ENCODE peak calls at places on chromosome 6, in four cellular contexts. One of them, this sample, is unnamed.
A peak's percentile ranks its signal among the peaks of the same experiment; 100 is the strongest.

GRCh38 chr6:9914951-9915350 is 499.9 kb downstream of the TFAP2A start:
- DNase-seq in left colon: no peak
- DNase-seq in endothelial cell: no peak
- DNase-seq in GOT3: no peak
- DNase-seq in this sample: no peak

GRCh38 chr6:24848461-24848860 is 49.7 kb upstream of the ARMH2 start:
- DNase-seq in GOT3: no peak
- DNase-seq in left colon: no peak
- DNase-seq in endothelial cell: no peak
- DNase-seq in this sample: no peak

GRCh38 chr6:32952817-32953739 is at the start of gene HLA-DMA:
- DNase-seq in endothelial cell: peak; percentile 77
- DNase-seq in GOT3: peak; percentile 70
- DNase-seq in left colon: peak; percentile 86
- DNase-seq in this sample: peak; percentile 91

GRCh38 chr6:13491538-13491937 is 4.1 kb upstream of the GFOD1 start:
- DNase-seq in GOT3: no peak
- DNase-seq in left colon: no peak
- DNase-seq in endothelial cell: no peak
- DNase-seq in this sample: no peak

GRCh38 chr6:32685603-32686002 is 19.1 kb upstream of the HLA-DQB1 start:
- DNase-seq in left colon: no peak
- DNase-seq in endothelial cell: no peak
- DNase-seq in GOT3: no peak
- DNase-seq in this sample: no peak

GRCh38 chr6:4678506-4679300 is 97.5 kb upstream of the CDYL start:
- DNase-seq in left colon: no peak
- DNase-seq in endothelial cell: no peak
- DNase-seq in GOT3: no peak
- DNase-seq in this sample: no peak

GRCh38 chr6:41577865-41578713 is 31.9 kb downstream of the FOXP4 start:
- DNase-seq in GOT3: peak; percentile 13
- DNase-seq in endothelial cell: peak; percentile 44
- DNase-seq in left colon: peak; percentile 25
- DNase-seq in this sample: no peak

GRCh38 chr6:110529355-110529754 is 52.9 kb upstream of the SLC22A16 start:
- DNase-seq in left colon: no peak
- DNase-seq in endothelial cell: no peak
- DNase-seq in GOT3: no peak
- DNase-seq in this sample: no peak

GRCh38 chr6:21278078-21278790 is 315.3 kb upstream of the SOX4 start:
- DNase-seq in GOT3: no peak
- DNase-seq in left colon: no peak
- DNase-seq in endothelial cell: no peak
- DNase-seq in this sample: no peak

GRCh38 chr6:139395891-139396299 is 21.4 kb upstream of the CITED2 start:
- DNase-seq in endothelial cell: no peak
- DNase-seq in GOT3: no peak
- DNase-seq in left colon: no peak
- DNase-seq in this sample: no peak

GRCh38 chr6:137495652-137496391 is 1.6 kb upstream of the OLIG3 start:
- DNase-seq in GOT3: no peak
- DNase-seq in left colon: no peak
- DNase-seq in endothelial cell: peak; percentile 42
- DNase-seq in this sample: no peak

GRCh38 chr6:43916924-43917877 is 147.2 kb downstream of the VEGFA start:
- DNase-seq in left colon: peak; percentile 83
- DNase-seq in GOT3: no peak
- DNase-seq in endothelial cell: no peak
- DNase-seq in this sample: peak; percentile 82

GRCh38 chr6:63599243-63599642 is 27.0 kb downstream of the LOC128125822 start:
- DNase-seq in endothelial cell: no peak
- DNase-seq in left colon: no peak
- DNase-seq in GOT3: no peak
- DNase-seq in this sample: no peak

GRCh38 chr6:68777956-68778355 is 142.9 kb downstream of the ADGRB3 start:
- DNase-seq in left colon: no peak
- DNase-seq in endothelial cell: no peak
- DNase-seq in GOT3: no peak
- DNase-seq in this sample: no peak

GRCh38 chr6:125310994-125311649 is 9.4 kb upstream of the HDDC2 start:
- DNase-seq in left colon: no peak
- DNase-seq in endothelial cell: peak; percentile 36
- DNase-seq in GOT3: no peak
- DNase-seq in this sample: no peak

GRCh38 chr6:133160531-133160930 is 80.6 kb upstream of the EYA4 start:
- DNase-seq in GOT3: no peak
- DNase-seq in endothelial cell: no peak
- DNase-seq in left colon: no peak
- DNase-seq in this sample: no peak

GRCh38 chr6:90466191-90466940 is 120.5 kb downstream of the MAP3K7 start:
- DNase-seq in GOT3: no peak
- DNase-seq in left colon: no peak
- DNase-seq in endothelial cell: no peak
- DNase-seq in this sample: no peak

GRCh38 chr6:3283641-3284435 is 25.1 kb downstream of the PSMG4 start:
- DNase-seq in left colon: no peak
- DNase-seq in GOT3: no peak
- DNase-seq in endothelial cell: no peak
- DNase-seq in this sample: no peak

GRCh38 chr6:167671977-167672687 is 154.6 kb upstream of the AFDN start:
- DNase-seq in endothelial cell: no peak
- DNase-seq in GOT3: no peak
- DNase-seq in left colon: no peak
- DNase-seq in this sample: no peak

GRCh38 chr6:38567436-38567835 is 72.3 kb downstream of the BTBD9 start:
- DNase-seq in GOT3: no peak
- DNase-seq in left colon: peak; percentile 37
- DNase-seq in endothelial cell: no peak
- DNase-seq in this sample: peak; percentile 37

GRCh38 chr6:157263146-157263545 is 60.2 kb downstream of the TMEM242 start:
- DNase-seq in GOT3: no peak
- DNase-seq in endothelial cell: no peak
- DNase-seq in left colon: no peak
- DNase-seq in this sample: no peak

GRCh38 chr6:79574636-79575035 is 37.4 kb upstream of the LCA5 start:
- DNase-seq in GOT3: no peak
- DNase-seq in left colon: no peak
- DNase-seq in endothelial cell: no peak
- DNase-seq in this sample: no peak

GRCh38 chr6:128500017-128500416 is 20.4 kb downstream of the PTPRK start:
- DNase-seq in endothelial cell: no peak
- DNase-seq in GOT3: no peak
- DNase-seq in left colon: no peak
- DNase-seq in this sample: no peak

GRCh38 chr6:139582956-139583355 is 208.5 kb upstream of the CITED2 start:
- DNase-seq in left colon: no peak
- DNase-seq in endothelial cell: no peak
- DNase-seq in GOT3: no peak
- DNase-seq in this sample: no peak

GRCh38 chr6:37473364-37474095 is 26.2 kb downstream of the CCDC167 start:
- DNase-seq in GOT3: no peak
- DNase-seq in left colon: no peak
- DNase-seq in endothelial cell: no peak
- DNase-seq in this sample: no peak

GRCh38 chr6:43860285-43860684 is 90.3 kb downstream of the VEGFA start:
- DNase-seq in left colon: no peak
- DNase-seq in endothelial cell: no peak
- DNase-seq in GOT3: no peak
- DNase-seq in this sample: no peak

GRCh38 chr6:39508513-39508912 is 186.0 kb upstream of the KCNK16 start:
- DNase-seq in GOT3: no peak
- DNase-seq in endothelial cell: no peak
- DNase-seq in left colon: no peak
- DNase-seq in this sample: no peak

GRCh38 chr6:112331306-112331705 is 15.8 kb upstream of the RFPL4B start:
- DNase-seq in endothelial cell: no peak
- DNase-seq in GOT3: no peak
- DNase-seq in left colon: no peak
- DNase-seq in this sample: no peak

GRCh38 chr6:72218125-72218524 is 331.8 kb downstream of the RIMS1 start:
- DNase-seq in endothelial cell: peak; percentile 65
- DNase-seq in left colon: no peak
- DNase-seq in GOT3: no peak
- DNase-seq in this sample: no peak

This sample was measured in transverse colon.